ENCODE peak calls at places on chromosomes 3 and 15, in ten cellular contexts. U, N, V, I, C, T, H, P, J and Z are unnamed samples.
A peak's percentile ranks its signal among the peaks of the same experiment; 100 is the strongest.

GRCh38 chr3:16801223-16801622 is 83.5 kb upstream of the PLCL2 start:
- DNase-seq in U (no peak), N (no peak), V (no peak), I (no peak), C (no peak), T (no peak), H (no peak), P (no peak), J (no peak), Z (no peak)

GRCh38 chr15:77742127-77742526 is 109.4 kb upstream of the LINGO1 start:
- DNase-seq in U (no peak), N (no peak), V (no peak), I (no peak), C (no peak), T (no peak), H (no peak), P (no peak), J (no peak), Z (no peak)

GRCh38 chr3:42802876-42803799 is 1.2 kb downstream of the HIGD1A start:
- DNase-seq in U (no peak), N (no peak), V (no peak), I (peak; percentile 16), C (peak; percentile 49), T (no peak), H (peak; percentile 37), P (peak; percentile 47), J (no peak), Z (no peak)

GRCh38 chr15:83733206-83733605 is 79.3 kb downstream of the ADAMTSL3 start:
- DNase-seq in U (no peak), N (no peak), V (no peak), I (no peak), C (no peak), T (no peak), H (peak; percentile 49), P (peak; percentile 78), J (no peak), Z (no peak)

GRCh38 chr3:156353535-156353934 is 201.4 kb downstream of the SSR3 start:
- DNase-seq in U (no peak), N (no peak), V (no peak), I (no peak), C (no peak), T (no peak), H (no peak), P (no peak), J (no peak), Z (no peak)

GRCh38 chr15:65985387-65985786 is 116.1 kb downstream of the RAB11A start:
- DNase-seq in U (no peak), N (no peak), V (no peak), I (no peak), C (no peak), T (no peak), H (no peak), P (no peak), J (no peak), Z (no peak)

GRCh38 chr15:37289109-37289765 is 188.9 kb upstream of the MEIS2 start:
- DNase-seq in U (peak; percentile 2), N (no peak), V (no peak), I (no peak), C (peak; percentile 16), T (no peak), H (peak; percentile 23), P (no peak), J (peak; percentile 8), Z (no peak)

GRCh38 chr3:17431004-17431403 is 311.4 kb downstream of the TBC1D5 start:
- DNase-seq in U (peak; percentile 14), N (peak; percentile 39), V (no peak), I (no peak), C (peak; percentile 7), T (no peak), H (peak; percentile 21), P (peak; percentile 22), J (no peak), Z (peak; percentile 24)

GRCh38 chr3:57855281-57855680 is 99.2 kb downstream of the SLMAP start:
- DNase-seq in U (no peak), N (no peak), V (no peak), I (no peak), C (no peak), T (no peak), H (no peak), P (peak; percentile 12), J (no peak), Z (no peak)

GRCh38 chr3:99319961-99320360 is 318.4 kb upstream of the COL8A1 start:
- DNase-seq in U (no peak), N (no peak), V (peak; percentile 77), I (no peak), C (no peak), T (no peak), H (no peak), P (no peak), J (no peak), Z (no peak)

GRCh38 chr15:74785716-74786032 is 3.8 kb downstream of the CSK start:
- DNase-seq in U (no peak), N (no peak), V (no peak), I (no peak), C (no peak), T (no peak), H (no peak), P (no peak), J (no peak), Z (no peak)

GRCh38 chr15:51051776-51052175 is 42.9 kb downstream of the TNFAIP8L3 start:
- DNase-seq in U (peak; percentile 39), N (peak; percentile 47), V (no peak), I (no peak), C (no peak), T (peak; percentile 62), H (no peak), P (no peak), J (no peak), Z (no peak)

GRCh38 chr3:10531031-10531430 is 25.6 kb upstream of the ATP2B2 start:
- DNase-seq in U (no peak), N (no peak), V (no peak), I (no peak), C (no peak), T (no peak), H (no peak), P (no peak), J (no peak), Z (no peak)

GRCh38 chr15:25803541-25803940 is 59.6 kb downstream of the ATP10A start:
- DNase-seq in U (no peak), N (no peak), V (no peak), I (no peak), C (no peak), T (no peak), H (no peak), P (no peak), J (no peak), Z (no peak)

GRCh38 chr3:24197809-24198208 is 252.7 kb downstream of the NR1D2 start:
- DNase-seq in U (no peak), N (no peak), V (no peak), I (no peak), C (peak; percentile 61), T (no peak), H (peak; percentile 47), P (no peak), J (no peak), Z (no peak)

GRCh38 chr3:65619391-65620298 is 419.1 kb downstream of the MAGI1 start:
- DNase-seq in U (no peak), N (peak; percentile 12), V (no peak), I (no peak), C (no peak), T (no peak), H (no peak), P (no peak), J (no peak), Z (no peak)

GRCh38 chr15:37756407-37756806 is 178.0 kb upstream of the TMCO5A start:
- DNase-seq in U (no peak), N (no peak), V (no peak), I (no peak), C (no peak), T (no peak), H (no peak), P (no peak), J (no peak), Z (no peak)

GRCh38 chr15:86911022-86911421 is 831.4 kb downstream of the AGBL1 start:
- DNase-seq in U (no peak), N (no peak), V (no peak), I (no peak), C (no peak), T (no peak), H (no peak), P (no peak), J (no peak), Z (no peak)

GRCh38 chr3:49470714-49471420 is 800 bp downstream of the DAG1 start:
- DNase-seq in U (peak; percentile 45), N (no peak), V (no peak), I (no peak), C (no peak), T (no peak), H (no peak), P (no peak), J (no peak), Z (no peak)

GRCh38 chr15:59339252-59339672 is 33.4 kb downstream of the MYO1E start:
- DNase-seq in U (no peak), N (no peak), V (no peak), I (no peak), C (no peak), T (no peak), H (no peak), P (no peak), J (no peak), Z (no peak)

GRCh38 chr15:51076142-51076897 is 18.4 kb downstream of the TNFAIP8L3 start:
- DNase-seq in U (no peak), N (no peak), V (no peak), I (no peak), C (no peak), T (no peak), H (no peak), P (no peak), J (no peak), Z (no peak)

GRCh38 chr15:62287066-62287857 is 122.2 kb upstream of the C2CD4B start:
- DNase-seq in U (peak; percentile 3), N (no peak), V (no peak), I (no peak), C (no peak), T (no peak), H (no peak), P (no peak), J (no peak), Z (peak; percentile 24)

GRCh38 chr3:104564045-104564643 is 802.6 kb upstream of the ALCAM start:
- DNase-seq in U (peak; percentile 21), N (peak; percentile 8), V (peak; percentile 17), I (peak; percentile 31), C (peak; percentile 2), T (peak; percentile 37), H (peak; percentile 31), P (peak; percentile 18), J (peak; percentile 41), Z (peak; percentile 48)

GRCh38 chr3:2511356-2511755 is 412.7 kb downstream of the CNTN4 start:
- DNase-seq in U (peak; percentile 86), N (peak; percentile 93), V (no peak), I (no peak), C (no peak), T (peak; percentile 25), H (no peak), P (no peak), J (no peak), Z (peak; percentile 51)

GRCh38 chr3:30667250-30667585 is 60.8 kb downstream of the TGFBR2 start:
- DNase-seq in U (no peak), N (no peak), V (no peak), I (no peak), C (peak; percentile 57), T (no peak), H (peak; percentile 61), P (no peak), J (no peak), Z (no peak)

GRCh38 chr3:133763797-133764734 is 17.9 kb downstream of the TF start:
- DNase-seq in U (no peak), N (no peak), V (no peak), I (no peak), C (no peak), T (no peak), H (no peak), P (no peak), J (no peak), Z (no peak)